ENCODE peak calls at places on chromosome X, in ten cellular contexts. O is T-helper 9 cell, N is GM19239, G is AG04450, I is mesenchymal stem cell, R is type B pancreatic cell, H is H9, K is Right ventricle myocardium superior, T is endothelial cell, X is right atrium auricular region. L is an unnamed sample.

GRCh38 chrX:47878198-47878597 is 41.5 kb downstream of the ZNF81 start:
- DNase-seq in I (no peak), X (no peak), K (no peak), G (no peak), T (no peak), N (no peak), H (no peak), O (no peak), R (no peak), L (no peak)

GRCh38 chrX:80808854-80809493 is 703 bp downstream of the BRWD3 start:
- DNase-seq in O (peak), K (no peak), R (no peak), H (peak), I (peak), T (peak), N (no peak), X (no peak), G (no peak), L (peak)

GRCh38 chrX:137051978-137052640 is 18.3 kb upstream of the GPR101 start:
- DNase-seq in G (no peak), N (peak), I (peak), H (peak), O (peak), R (peak), X (no peak), K (peak), T (peak), L (peak)

GRCh38 chrX:110966839-110967238 is 129.2 kb upstream of the PAK3 start:
- DNase-seq in N (no peak), X (no peak), G (no peak), R (no peak), K (no peak), H (no peak), O (no peak), T (no peak), I (peak), L (peak)

GRCh38 chrX:51215266-51215665 is 117.4 kb upstream of the NUDT10 start:
- DNase-seq in T (no peak), K (no peak), N (no peak), R (no peak), X (no peak), H (no peak), O (no peak), I (no peak), G (no peak), L (no peak)

GRCh38 chrX:131217878-131218486 is 71.1 kb downstream of the IGSF1 start:
- DNase-seq in R (no peak), N (no peak), O (no peak), X (no peak), H (no peak), G (no peak), K (no peak), I (no peak), T (no peak), L (no peak)

GRCh38 chrX:103396186-103396585 is 19.8 kb downstream of the BEX3 start:
- DNase-seq in K (no peak), O (no peak), T (no peak), X (no peak), I (no peak), H (no peak), R (no peak), G (no peak), N (no peak), L (peak)

GRCh38 chrX:109347618-109348017 is 134.3 kb downstream of the GUCY2F start:
- DNase-seq in O (no peak), T (no peak), R (no peak), I (peak), X (no peak), H (peak), K (no peak), G (no peak), N (no peak), L (peak)

GRCh38 chrX:53319614-53320542 is 38.5 kb upstream of the IQSEC2 start:
- DNase-seq in R (no peak), X (no peak), K (no peak), H (no peak), N (no peak), G (no peak), I (no peak), T (no peak), O (no peak), L (peak)

GRCh38 chrX:10795721-10796120 is 175.3 kb upstream of the MID1 start:
- DNase-seq in I (peak), G (no peak), X (no peak), T (no peak), N (no peak), H (no peak), R (no peak), O (no peak), K (no peak), L (no peak)

GRCh38 chrX:149531599-149531998 is 9.2 kb upstream of the EOLA1 start:
- DNase-seq in R (no peak), H (no peak), X (no peak), T (no peak), N (no peak), O (no peak), K (no peak), G (no peak), I (no peak), L (no peak)

GRCh38 chrX:51851507-51852085 is 41.8 kb upstream of the MAGED1 start:
- DNase-seq in N (no peak), R (no peak), G (no peak), O (no peak), I (no peak), X (no peak), K (no peak), H (no peak), T (no peak), L (no peak)

GRCh38 chrX:77788050-77788449 is 2.0 kb upstream of the ATRX start:
- DNase-seq in T (no peak), N (no peak), X (no peak), O (no peak), K (no peak), H (no peak), I (peak), R (no peak), G (no peak), L (no peak)

GRCh38 chrX:28997716-28998115 is 410.5 kb downstream of the IL1RAPL1 start:
- DNase-seq in O (no peak), G (peak), X (no peak), H (no peak), T (no peak), R (no peak), I (peak), N (no peak), K (no peak), L (no peak)

GRCh38 chrX:117987376-117987775 is 129.2 kb downstream of the KLHL13 start:
- DNase-seq in G (no peak), X (no peak), T (no peak), H (no peak), N (no peak), I (no peak), K (no peak), O (no peak), R (no peak), L (no peak)

GRCh38 chrX:3962511-3963350 is 249.3 kb upstream of the PRKX start:
- DNase-seq in T (peak), H (peak), R (no peak), N (peak), X (no peak), G (no peak), K (no peak), O (no peak), I (peak), L (peak)

GRCh38 chrX:132968282-132968681 is 9.9 kb upstream of the HS6ST2 start:
- DNase-seq in T (no peak), H (no peak), K (no peak), O (no peak), I (peak), G (no peak), X (no peak), R (no peak), N (no peak), L (no peak)

GRCh38 chrX:81168391-81168790 is 33.3 kb downstream of the HMGN5 start:
- DNase-seq in G (no peak), H (no peak), R (no peak), N (no peak), X (no peak), T (no peak), K (no peak), O (no peak), I (no peak), L (no peak)

GRCh38 chrX:8084023-8084422 is 87.0 kb downstream of the VCX2 start:
- DNase-seq in K (no peak), X (no peak), T (no peak), I (peak), G (peak), N (no peak), R (no peak), O (no peak), H (no peak), L (no peak)

GRCh38 chrX:2610246-2611170 is 80.6 kb upstream of the CD99 start:
- DNase-seq in R (no peak), O (no peak), G (no peak), T (no peak), N (no peak), I (peak), H (no peak), X (no peak), K (no peak), L (peak)

GRCh38 chrX:47171996-47172395 is 21.6 kb upstream of the UBA1 start:
- DNase-seq in K (no peak), R (no peak), X (no peak), H (no peak), O (no peak), G (no peak), N (no peak), T (no peak), I (no peak), L (no peak)

L was measured in GM03348.